ENCODE peak calls at places on chromosomes 4 and X, in five cellular contexts. B, C, A, W and N are unnamed samples. For H3K36me3, the result is how much of the 10 kb centered on the place peaks cover.

GRCh38 chrX:30652527-30653414 is 452 bp upstream of the GK start:
- DNase-seq in W (peak), A (peak), C (peak), B (peak), N (peak)

GRCh38 chrX:80266979-80267378 is 153.3 kb upstream of the TENT5D start:
- DNase-seq in C (no peak), W (no peak), B (no peak), A (no peak), N (no peak)

GRCh38 chr4:73978886-73979285 is 2.9 kb downstream of the PF4 start:
- DNase-seq in B (no peak), W (no peak), A (no peak), C (no peak), N (peak)

GRCh38 chrX:9131066-9131465 is 97.1 kb upstream of the FAM9B start:
- DNase-seq in B (no peak), A (no peak), W (no peak), C (no peak), N (no peak)

GRCh38 chr4:160091631-160092030 is 988.8 kb downstream of the RAPGEF2 start:
- DNase-seq in C (no peak), A (no peak), B (no peak), W (no peak), N (peak)

GRCh38 chrX:13144927-13145659 is 100.7 kb upstream of the FAM9C start:
- DNase-seq in C (no peak), A (no peak), B (no peak), W (no peak), N (no peak)

GRCh38 chr4:74109894-74110605 is 11.1 kb upstream of the CXCL2 start:
- DNase-seq in C (no peak), W (no peak), A (no peak), B (no peak), N (peak)

GRCh38 chr4:59818656-59819055 is 1381.5 kb upstream of the ADGRL3 start:
- DNase-seq in B (no peak), C (no peak), W (no peak), A (no peak), N (no peak)

GRCh38 chrX:10479508-10479907 is 140.9 kb downstream of the MID1 start:
- DNase-seq in B (no peak), W (no peak), C (no peak), A (no peak), N (no peak)

GRCh38 chrX:154401045-154401799 is 3.0 kb downstream of the RPL10 start:
- DNase-seq in W (no peak), A (no peak), B (no peak), C (peak), N (no peak)

GRCh38 chr4:151905197-151905596 is 144.4 kb upstream of the GATB start:
- DNase-seq in C (peak), W (no peak), B (no peak), A (no peak), N (no peak)

GRCh38 chr4:148004228-148004813 is 272.4 kb downstream of the ARHGAP10 start:
- DNase-seq in C (no peak), A (no peak), W (no peak), B (no peak), N (no peak)

GRCh38 chr4:128225148-128225547 is 62.5 kb downstream of the PGRMC2 start:
- DNase-seq in W (no peak), B (no peak), C (no peak), A (no peak), N (no peak)

GRCh38 chr4:40185830-40186664 is 10.8 kb upstream of the RHOH start:
- DNase-seq in C (peak), A (no peak), B (no peak), W (no peak), N (no peak)

GRCh38 chr4:171588146-171588545 is 225.1 kb upstream of the GALNTL6 start:
- DNase-seq in C (no peak), A (no peak), B (no peak), W (no peak), N (no peak)

GRCh38 chr4:40564004-40564403 is 65.7 kb downstream of the RBM47 start:
- DNase-seq in W (no peak), C (no peak), A (no peak), B (no peak), N (peak)

GRCh38 chr4:140252742-140253555 is 99.0 kb upstream of the MAML3 start:
- DNase-seq in A (peak), W (peak), B (peak), C (peak), N (peak)

GRCh38 chr4:140253556-140254027 is 99.6 kb upstream of the MAML3 start:
- DNase-seq in B (no peak), C (no peak), W (no peak), A (no peak), N (no peak)

GRCh38 chr4:140251566-140251965 is 97.6 kb upstream of the MAML3 start:
- DNase-seq in B (no peak), A (no peak), W (no peak), C (no peak), N (peak)

GRCh38 chr4:140250989-140251552 is 97.1 kb upstream of the MAML3 start:
- DNase-seq in W (no peak), A (no peak), B (no peak), C (no peak), N (no peak)

GRCh38 chr4:140252144-140252741 is 98.3 kb upstream of the MAML3 start:
- DNase-seq in W (no peak), B (peak), A (no peak), C (peak), N (no peak)
- H3K27ac ChIP-seq in W (peak), B (peak), A (no peak), C (peak), N (no peak)

GRCh38 chrX:71616672-71617529 is 1.4 kb downstream of the CXCR3 start:
- DNase-seq in B (peak), A (no peak), C (no peak), W (no peak), N (no peak)

GRCh38 chrX:71615954-71616353 is 2.4 kb downstream of the CXCR3 start:
- DNase-seq in A (no peak), B (no peak), W (no peak), C (no peak), N (no peak)

GRCh38 chrX:71615056-71615455 is 3.3 kb downstream of the CXCR3 start:
- DNase-seq in B (no peak), A (no peak), W (no peak), C (no peak), N (no peak)

GRCh38 chrX:71609095-71609750 is 9.1 kb downstream of the CXCR3 start:
- DNase-seq in B (no peak), C (no peak), W (no peak), A (no peak), N (no peak)

GRCh38 chrX:71612256-71612655 is 6.1 kb downstream of the CXCR3 start:
- DNase-seq in A (no peak), W (no peak), C (no peak), B (no peak), N (no peak)
- H3K36me3 ChIP-seq in A (under half), W (half or more), C (under half), B (under half), N (under half)

DNA sequence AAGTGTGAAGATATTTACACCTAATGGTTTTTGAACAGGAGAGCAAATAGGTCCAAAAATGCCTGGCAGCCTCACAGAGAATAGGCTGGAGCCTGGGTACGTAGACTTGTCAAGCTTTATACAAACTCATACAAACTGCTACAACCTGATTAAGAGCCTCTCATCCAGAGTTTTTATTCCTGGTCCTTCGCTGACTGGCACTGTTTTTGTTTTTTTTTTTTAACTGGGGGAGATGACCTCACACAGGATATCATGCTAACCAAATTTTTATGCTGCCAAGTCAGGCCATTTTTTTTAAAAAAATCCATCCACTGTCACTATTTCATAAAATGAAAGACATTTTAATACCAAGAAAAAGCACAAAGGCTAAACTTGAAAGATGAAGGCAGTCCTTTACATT is 1.9 kb downstream of the FAM114A1 start:
- DNase-seq in C (peak), W (no peak), B (no peak), A (no peak), N (no peak)
- H3K27ac ChIP-seq in C (no peak), W (peak), B (peak), A (no peak), N (no peak)

GRCh38 chr4:88037447-88037846 is 30.0 kb downstream of the PKD2 start:
- DNase-seq in C (no peak), A (no peak), W (no peak), B (no peak), N (peak)
- H3K36me3 ChIP-seq in C (under half), A (under half), W (half or more), B (under half), N (under half)

GRCh38 chr4:176789955-176790354 is 2.8 kb downstream of the VEGFC start:
- DNase-seq in C (peak), B (no peak), A (no peak), W (no peak), N (peak)
- H3K27ac ChIP-seq in C (no peak), B (no peak), A (no peak), W (no peak), N (peak)

GRCh38 chr4:76758290-76758882 is 139.6 kb downstream of the SOWAHB start:
- DNase-seq in A (no peak), B (no peak), C (peak), W (no peak), N (peak)
- H3K36me3 ChIP-seq in A (under half), B (under half), C (under half), W (under half), N (under half)